ENCODE peak calls at places on chromosomes 13 and 19, in four cellular contexts. E is OCI-LY7, J is transverse colon, Y is brain microvascular endothelial cell. T is an unnamed sample. For H3K36me3, the result is how much of the 10 kb centered on the place peaks cover.

GRCh38 chr19:35495107-35496064 is 5.1 kb upstream of the KRTDAP start:
- DNase-seq in E (peak), J (peak), Y (peak), T (peak)

GRCh38 chr19:18809149-18809978 is 18.3 kb upstream of the COMP start:
- DNase-seq in J (peak), Y (peak), E (no peak), T (peak)

GRCh38 chr13:113856716-113857065 is 7.2 kb downstream of the GAS6 start:
- DNase-seq in J (peak), E (no peak), Y (no peak), T (no peak)

GRCh38 chr13:77820431-77821149 is 98.0 kb downstream of the EDNRB start:
- DNase-seq in Y (no peak), J (no peak), E (no peak), T (no peak)

GRCh38 chr13:81377926-81378325 is 1037.0 kb upstream of the SPRY2 start:
- DNase-seq in E (no peak), Y (no peak), J (no peak), T (peak)

GRCh38 chr19:55113570-55114039 is 3.8 kb downstream of the PPP1R12C start:
- DNase-seq in E (peak), J (peak), Y (peak), T (no peak)

GRCh38 chr13:50124536-50125305 is 109.5 kb downstream of the KCNRG start:
- DNase-seq in J (peak), E (peak), Y (no peak), T (peak)

GRCh38 chr13:73717632-73718031 is 416.6 kb downstream of the KLF12 start:
- DNase-seq in J (no peak), Y (peak), E (no peak), T (peak)

GRCh38 chr19:54062643-54063042 is 1.1 kb downstream of the VSTM1 start:
- DNase-seq in J (no peak), E (no peak), Y (no peak), T (no peak)

GRCh38 chr19:46791944-46792343 is 3.5 kb upstream of the SLC1A5 start:
- DNase-seq in J (no peak), E (no peak), Y (no peak), T (no peak)

GRCh38 chr19:53183146-53183545 is 10.0 kb downstream of the ZNF665 start:
- DNase-seq in E (no peak), Y (peak), J (no peak), T (no peak)

GRCh38 chr19:9883231-9883758 is 48.2 kb downstream of the PIN1 start:
- DNase-seq in J (no peak), E (no peak), Y (no peak), T (peak)

GRCh38 chr19:7959209-7959608 is 15.7 kb upstream of the TIMM44 start:
- DNase-seq in J (no peak), E (no peak), Y (no peak), T (no peak)

GRCh38 chr13:114285166-114285808 is 3.9 kb downstream of the UPF3A start:
- DNase-seq in E (no peak), Y (no peak), J (no peak), T (peak)

GRCh38 chr13:92097337-92097903 is 699.0 kb downstream of the GPC5 start:
- DNase-seq in J (no peak), E (no peak), Y (no peak), T (no peak)

GRCh38 chr19:44747739-44748425 is 626 bp upstream of the BCL3 start:
- DNase-seq in J (peak), Y (no peak), E (no peak), T (peak)

GRCh38 chr13:30109471-30110135 is 197.7 kb downstream of the KATNAL1 start:
- DNase-seq in E (no peak), J (no peak), Y (no peak), T (no peak)

GRCh38 chr13:20121154-20121515 is 39.7 kb downstream of the GJA3 start:
- DNase-seq in Y (no peak), E (no peak), J (no peak), T (no peak)

GRCh38 chr13:109859216-109859835 is 72.9 kb upstream of the IRS2 start:
- DNase-seq in E (no peak), Y (no peak), J (no peak), T (no peak)

GRCh38 chr13:107568181-107568580 is 647.2 kb downstream of the LIG4 start:
- DNase-seq in E (no peak), J (no peak), Y (no peak), T (no peak)

GRCh38 chr13:60379837-60380236 is 17.2 kb upstream of the TDRD3 start:
- DNase-seq in Y (no peak), E (peak), J (no peak), T (no peak)

DNA sequence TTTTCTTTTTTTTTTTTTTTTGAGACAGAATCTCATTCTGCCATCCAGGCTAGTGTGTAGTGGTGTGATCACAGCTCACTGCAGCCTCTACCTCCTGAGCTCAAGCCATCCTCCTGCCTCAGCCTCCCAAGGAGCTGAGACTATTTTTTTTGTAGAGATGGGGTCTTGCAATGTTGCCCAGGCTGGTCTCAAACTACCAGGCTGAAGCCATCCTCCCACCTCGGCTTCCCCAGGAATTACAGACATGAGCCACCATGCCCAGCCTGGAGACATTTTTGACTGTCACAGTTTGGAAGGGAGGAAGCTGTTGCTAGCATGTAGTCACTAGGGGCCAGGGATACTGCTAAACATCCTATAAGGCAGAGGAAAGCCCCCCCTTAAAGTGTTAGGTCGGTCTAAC is 23.9 kb downstream of the ZIC5 start:
- DNase-seq in J (no peak), Y (no peak), E (no peak), T (no peak)
- H3K36me3 ChIP-seq in J (under half), Y (under half), E (under half), T (under half)

DNA sequence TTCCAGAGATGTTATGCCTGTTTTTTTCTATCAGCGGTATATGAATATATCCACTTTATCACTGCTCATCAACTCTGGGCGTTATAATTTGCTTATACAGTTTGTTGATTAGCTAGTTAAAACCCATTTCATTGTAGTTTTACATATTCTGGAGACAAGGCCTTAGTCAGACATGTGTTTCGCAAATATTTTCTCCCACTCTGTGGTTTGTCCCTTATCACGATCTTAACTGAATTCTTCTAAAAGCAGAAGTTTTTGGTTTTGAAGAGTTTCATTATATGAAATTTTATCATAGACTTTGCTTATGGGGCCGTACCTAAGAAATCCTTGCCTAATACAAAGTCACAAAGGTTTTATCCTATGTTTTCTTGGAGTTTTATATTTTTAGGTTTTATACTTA is 84.6 kb downstream of the FRY start:
- DNase-seq in J (no peak), Y (no peak), E (no peak), T (no peak)
- H3K36me3 ChIP-seq in J (under half), Y (under half), E (under half), T (under half)

GRCh38 chr13:93477238-93477637 is 250.6 kb downstream of the GPC6 start:
- DNase-seq in Y (no peak), E (no peak), J (no peak), T (no peak)

GRCh38 chr13:93472897-93473296 is 246.3 kb downstream of the GPC6 start:
- DNase-seq in J (no peak), E (no peak), Y (no peak), T (no peak)

GRCh38 chr13:93473441-93474270 is 247.0 kb downstream of the GPC6 start:
- DNase-seq in Y (no peak), E (no peak), J (no peak), T (no peak)

GRCh38 chr13:93476175-93476574 is 249.6 kb downstream of the GPC6 start:
- DNase-seq in E (no peak), J (no peak), Y (peak), T (peak)

GRCh38 chr13:93472296-93472695 is 245.7 kb downstream of the GPC6 start:
- DNase-seq in Y (no peak), J (no peak), E (no peak), T (no peak)
- H3K36me3 ChIP-seq in Y (under half), J (under half), E (under half), T (under half)

GRCh38 chr19:2793577-2793976 is 8.3 kb downstream of the THOP1 start:
- DNase-seq in J (no peak), E (no peak), Y (no peak), T (no peak)
- H3K36me3 ChIP-seq in J (under half), E (half or more), Y (under half), T (under half)

GRCh38 chr19:4028334-4029246 is 21.1 kb downstream of the PIAS4 start:
- DNase-seq in E (no peak), J (no peak), Y (no peak), T (no peak)

GRCh38 chr19:4029247-4029614 is 21.7 kb downstream of the PIAS4 start:
- DNase-seq in J (no peak), E (no peak), Y (no peak), T (no peak)

GRCh38 chr19:4023600-4024398 is 16.3 kb downstream of the PIAS4 start:
- DNase-seq in Y (no peak), J (no peak), E (no peak), T (no peak)

GRCh38 chr19:4025317-4025716 is 17.8 kb downstream of the PIAS4 start:
- DNase-seq in Y (no peak), J (no peak), E (no peak), T (no peak)

DNA sequence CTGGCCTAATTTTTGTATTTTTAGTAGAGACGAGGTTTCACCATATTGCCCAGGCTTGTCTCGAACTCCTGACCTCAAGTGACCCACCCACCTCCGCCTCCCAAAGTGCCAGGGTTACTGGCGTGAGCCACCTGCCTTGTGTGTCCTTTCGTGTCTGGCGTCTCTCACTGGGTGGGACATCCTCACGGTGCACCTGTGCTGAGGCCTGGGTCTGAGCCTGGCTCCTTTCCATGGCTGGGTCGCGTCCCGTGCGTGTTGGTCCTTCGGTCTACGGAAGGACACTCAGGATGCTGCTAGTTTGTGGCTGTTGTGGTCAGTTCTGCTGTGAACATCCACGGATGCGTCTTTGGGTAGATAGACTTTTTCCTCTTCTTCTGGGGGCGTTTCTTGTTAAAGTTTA is 19.6 kb downstream of the PIAS4 start:
- DNase-seq in E (no peak), Y (no peak), J (no peak), T (no peak)
- H3K36me3 ChIP-seq in E (under half), Y (under half), J (under half), T (under half)

T was measured in bronchial epithelial cell.